ENCODE peak calls at places on chromosome 6, in ten cellular contexts. G, O, H, L, Z, X, J, Q, S and Y are unnamed samples.

GRCh38 chr6:133553652-133554051 is 312.5 kb downstream of the EYA4 start:
- DNase-seq in G (no peak), O (peak), X (no peak), Q (peak), H (peak), S (peak), J (peak), L (no peak), Z (peak), Y (peak)

GRCh38 chr6:105817370-105817769 is 268.8 kb upstream of the PRDM1 start:
- DNase-seq in O (no peak), Z (peak), J (no peak), H (no peak), S (no peak), G (no peak), X (no peak), L (no peak), Q (no peak), Y (no peak)

GRCh38 chr6:139256087-139256486 is 35.7 kb downstream of the TXLNB start:
- DNase-seq in Q (peak), O (no peak), H (no peak), G (no peak), L (no peak), Z (no peak), J (no peak), S (no peak), X (no peak), Y (no peak)

GRCh38 chr6:109186012-109186411 is 90.7 kb downstream of the CEP57L1 start:
- DNase-seq in O (no peak), H (no peak), J (no peak), S (no peak), Z (no peak), L (no peak), G (no peak), X (no peak), Q (no peak), Y (no peak)

GRCh38 chr6:13924146-13924948 is 405 bp upstream of the RNF182 start:
- DNase-seq in S (peak), H (peak), J (peak), G (peak), Z (peak), Q (peak), L (no peak), X (no peak), O (peak), Y (no peak)

GRCh38 chr6:7594579-7595125 is 4.7 kb downstream of the SNRNP48 start:
- DNase-seq in L (no peak), S (no peak), G (no peak), X (no peak), H (no peak), O (no peak), Z (no peak), J (no peak), Q (no peak), Y (no peak)

GRCh38 chr6:11714116-11714797 is 64.3 kb downstream of the ADTRP start:
- DNase-seq in J (no peak), O (no peak), G (no peak), Q (no peak), Z (peak), S (no peak), L (no peak), X (no peak), H (no peak), Y (no peak)

GRCh38 chr6:82711105-82711829 is 347.6 kb downstream of the TPBG start:
- DNase-seq in O (peak), G (no peak), H (no peak), Z (no peak), Q (no peak), S (peak), J (no peak), L (no peak), X (no peak), Y (no peak)

GRCh38 chr6:14713008-14713452 is 532.8 kb upstream of the JARID2 start:
- DNase-seq in X (peak), L (no peak), Z (no peak), J (peak), O (no peak), S (no peak), H (no peak), G (peak), Q (peak), Y (no peak)

GRCh38 chr6:104795363-104795762 is 64.4 kb downstream of the HACE1 start:
- DNase-seq in G (no peak), Q (no peak), J (no peak), Z (no peak), L (no peak), H (no peak), S (no peak), X (no peak), O (no peak), Y (no peak)

GRCh38 chr6:148144917-148145521 is 197.6 kb upstream of the SASH1 start:
- DNase-seq in X (peak), O (peak), L (peak), G (peak), Q (peak), S (peak), Z (peak), J (peak), H (peak), Y (peak)

GRCh38 chr6:68575765-68576439 is 59.2 kb upstream of the ADGRB3 start:
- DNase-seq in Z (no peak), J (no peak), L (no peak), S (peak), Q (no peak), G (no peak), X (no peak), H (peak), O (peak), Y (no peak)

GRCh38 chr6:41021832-41022231 is 17.2 kb downstream of the UNC5CL start:
- DNase-seq in O (peak), X (peak), G (peak), Q (peak), Z (no peak), S (no peak), L (no peak), H (peak), J (peak), Y (peak)

GRCh38 chr6:119479860-119480655 is 130.5 kb upstream of the MAN1A1 start:
- DNase-seq in J (no peak), Q (peak), O (peak), Z (no peak), X (no peak), S (no peak), L (no peak), H (no peak), G (no peak), Y (no peak)

GRCh38 chr6:134374486-134374885 is 56.6 kb upstream of the SGK1 start:
- DNase-seq in O (no peak), X (no peak), H (no peak), L (no peak), J (no peak), S (no peak), Q (peak), G (no peak), Z (no peak), Y (no peak)

GRCh38 chr6:158373209-158373608 is 60.9 kb downstream of the TULP4 start:
- DNase-seq in J (no peak), Z (no peak), Q (no peak), L (no peak), O (no peak), X (peak), S (no peak), H (no peak), G (no peak), Y (no peak)

GRCh38 chr6:111855775-111856174 is 17.5 kb downstream of the FYN start:
- DNase-seq in S (no peak), J (no peak), X (no peak), L (no peak), H (no peak), O (no peak), Z (no peak), G (no peak), Q (no peak), Y (no peak)

GRCh38 chr6:105608711-105609374 is 206.0 kb upstream of the PREP start:
- DNase-seq in L (no peak), S (no peak), X (no peak), Q (peak), Z (no peak), J (no peak), G (no peak), O (no peak), H (no peak), Y (no peak)

GRCh38 chr6:143078468-143079324 is 18.0 kb downstream of the AIG1 start:
- DNase-seq in Z (no peak), H (no peak), L (no peak), Q (no peak), G (no peak), S (no peak), J (no peak), O (no peak), X (no peak), Y (no peak)

GRCh38 chr6:44742201-44742600 is 354.7 kb downstream of the CDC5L start:
- DNase-seq in Z (no peak), L (no peak), S (no peak), H (no peak), G (no peak), Q (no peak), J (no peak), X (no peak), O (no peak), Y (no peak)

GRCh38 chr6:100376103-100376502 is 88.6 kb downstream of the SIM1 start:
- DNase-seq in L (no peak), H (no peak), X (no peak), G (no peak), Z (peak), S (no peak), O (no peak), Q (no peak), J (no peak), Y (no peak)

GRCh38 chr6:41743406-41744235 is 3.6 kb downstream of the PGC start:
- DNase-seq in L (no peak), S (no peak), Q (no peak), O (no peak), H (no peak), Z (no peak), G (no peak), J (no peak), X (no peak), Y (no peak)

GRCh38 chr6:139577991-139578604 is 203.7 kb upstream of the CITED2 start:
- DNase-seq in G (no peak), L (no peak), Q (peak), S (no peak), H (no peak), Z (no peak), O (peak), J (no peak), X (no peak), Y (no peak)

GRCh38 chr6:115712562-115712961 is 348.1 kb downstream of the FRK start:
- DNase-seq in L (no peak), X (no peak), O (no peak), Q (no peak), S (no peak), Z (no peak), H (no peak), G (no peak), J (no peak), Y (no peak)

GRCh38 chr6:154614101-154614500 is 103.6 kb upstream of the CNKSR3 start:
- DNase-seq in G (no peak), H (no peak), X (no peak), J (no peak), O (no peak), S (no peak), Q (peak), Z (no peak), L (no peak), Y (no peak)

DNA sequence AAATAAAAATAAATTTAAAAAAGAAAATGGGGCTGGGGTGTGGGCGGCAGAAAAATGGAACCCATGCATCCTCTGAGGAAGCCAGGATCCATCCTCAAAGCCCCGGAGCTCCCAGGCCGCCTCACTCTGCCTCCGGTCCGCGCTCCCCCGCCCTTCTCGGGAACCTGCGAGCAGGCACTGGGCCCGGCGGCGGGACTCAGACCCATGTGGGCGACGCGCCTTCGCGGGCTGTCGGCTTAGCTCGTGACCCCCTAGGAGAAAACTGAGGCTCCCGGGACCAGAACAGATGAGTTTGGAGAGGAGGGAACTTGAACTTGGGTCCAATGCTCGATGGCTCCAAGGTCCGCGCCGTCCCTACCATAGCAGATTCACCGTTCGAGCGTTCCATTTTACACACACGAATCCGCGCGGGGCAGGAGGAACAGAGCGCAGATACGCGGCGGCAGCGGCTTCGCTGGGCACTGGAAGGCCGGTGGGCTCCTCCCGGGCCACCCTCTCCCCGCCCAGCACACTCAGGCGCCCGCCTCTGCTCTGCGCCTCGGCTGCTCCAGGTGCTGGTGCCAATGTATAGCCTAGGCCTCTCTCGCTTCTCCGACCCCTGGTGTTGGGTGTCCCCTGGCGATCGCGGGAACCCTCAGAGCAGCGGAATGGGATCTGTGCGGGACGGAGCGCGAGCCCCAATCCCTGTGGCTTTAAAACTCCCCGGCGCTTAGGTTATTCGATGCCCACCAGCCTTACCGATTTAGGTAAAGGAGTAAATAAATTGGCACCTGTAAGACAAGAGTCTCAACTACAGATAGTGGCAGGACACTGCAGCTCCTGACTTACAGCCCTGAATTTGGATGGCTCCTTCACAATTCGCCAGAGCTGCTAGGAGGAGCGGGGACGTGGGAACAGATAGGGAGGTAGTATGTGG is 39.2 kb downstream of the DPPA5 start:
- DNase-seq in Q (no peak), S (peak), L (no peak), J (no peak), X (no peak), O (no peak), G (no peak), H (peak), Z (no peak), Y (no peak)
- TF ChIP-seq CTCF in Q (no peak), S (no peak), L (no peak), J (no peak), X (no peak), O (no peak), G (no peak), H (no peak), Z (no peak), Y (no peak)

GRCh38 chr6:75563032-75563431 is 38.6 kb upstream of the SENP6 start:
- DNase-seq in X (no peak), S (no peak), J (no peak), O (peak), Z (peak), L (no peak), H (peak), Q (peak), G (no peak), Y (peak)
- TF ChIP-seq CTCF in X (no peak), S (no peak), J (no peak), O (peak), Z (peak), L (no peak), H (peak), Q (peak), G (peak), Y (peak)

GRCh38 chr6:47079638-47080037 is 37.5 kb upstream of the ADGRF1 start:
- DNase-seq in O (peak), S (no peak), Z (no peak), G (no peak), H (peak), Q (peak), L (no peak), X (no peak), J (no peak), Y (no peak)
- TF ChIP-seq CTCF in O (peak), S (no peak), Z (no peak), G (no peak), H (no peak), Q (peak), L (no peak), X (no peak), J (no peak), Y (no peak)

DNA sequence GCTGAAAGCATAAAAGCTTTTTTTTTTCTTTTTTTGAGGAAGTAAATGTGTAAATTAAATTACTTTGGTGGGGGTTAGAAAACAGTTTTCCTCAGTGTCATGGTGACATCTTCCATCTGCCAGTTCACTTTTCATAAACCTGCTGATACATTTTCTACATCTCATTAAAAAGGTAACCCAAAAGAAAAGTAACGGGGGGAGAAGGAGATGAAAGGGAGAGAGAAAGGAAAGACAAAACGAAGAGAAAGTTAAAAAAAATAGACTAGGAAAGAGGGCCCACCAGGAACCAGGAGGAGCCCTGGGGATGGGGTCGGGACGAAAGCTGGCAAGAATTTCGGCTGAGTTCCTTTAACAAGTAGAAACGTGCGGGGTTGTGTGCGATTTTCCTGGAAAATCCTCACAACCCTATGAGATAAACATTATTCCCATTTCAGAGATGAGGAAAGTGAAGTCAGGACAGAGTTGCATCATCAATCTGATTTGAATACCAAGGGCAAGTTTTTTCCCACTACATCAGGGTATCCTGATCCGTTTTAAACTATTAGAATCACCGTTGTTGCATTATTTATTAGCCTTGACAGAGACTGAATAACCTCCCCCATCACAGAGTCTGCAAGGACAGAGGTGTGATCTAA is 53.4 kb upstream of the TPD52L1 start:
- DNase-seq in Q (no peak), O (no peak), L (no peak), S (no peak), G (no peak), Z (no peak), J (no peak), H (no peak), X (no peak), Y (no peak)
- TF ChIP-seq CTCF in Q (no peak), O (no peak), L (no peak), S (no peak), G (no peak), Z (no peak), J (no peak), H (no peak), X (no peak), Y (no peak)

GRCh38 chr6:165755583-165755982 is 92.5 kb upstream of the PDE10A start:
- DNase-seq in S (no peak), J (no peak), X (no peak), Q (no peak), L (no peak), H (no peak), G (no peak), O (no peak), Z (no peak), Y (no peak)
- TF ChIP-seq CTCF in S (no peak), J (no peak), X (no peak), Q (peak), L (no peak), H (no peak), G (no peak), O (no peak), Z (no peak), Y (no peak)

GRCh38 chr6:157271911-157272310 is 51.4 kb downstream of the TMEM242 start:
- DNase-seq in O (no peak), H (no peak), X (no peak), J (no peak), S (no peak), Q (no peak), L (no peak), G (no peak), Z (no peak), Y (no peak)

GRCh38 chr6:157274116-157274470 is 49.2 kb downstream of the TMEM242 start:
- DNase-seq in Q (no peak), G (no peak), X (no peak), H (no peak), L (no peak), Z (peak), J (no peak), O (no peak), S (no peak), Y (no peak)

GRCh38 chr6:157273756-157274088 is 49.6 kb downstream of the TMEM242 start:
- DNase-seq in O (peak), G (peak), L (peak), S (peak), Z (peak), X (no peak), J (peak), H (peak), Q (no peak), Y (peak)

GRCh38 chr6:157272372-157272771 is 50.9 kb downstream of the TMEM242 start:
- DNase-seq in L (no peak), Q (no peak), Z (no peak), X (no peak), J (no peak), O (no peak), S (no peak), G (no peak), H (no peak), Y (no peak)

GRCh38 chr6:157272866-157273755 is 50.2 kb downstream of the TMEM242 start:
- DNase-seq in O (peak), Z (peak), L (no peak), H (peak), G (no peak), S (no peak), Q (no peak), X (no peak), J (no peak), Y (no peak)
- TF ChIP-seq CTCF in O (no peak), Z (no peak), L (no peak), H (no peak), G (no peak), S (no peak), Q (no peak), X (no peak), J (no peak), Y (no peak)

GRCh38 chr6:16229710-16230109 is 8.7 kb upstream of the GMPR start:
- DNase-seq in G (no peak), J (peak), H (no peak), Z (no peak), S (no peak), O (no peak), X (no peak), L (no peak), Q (no peak), Y (no peak)

GRCh38 chr6:16227605-16228004 is 10.8 kb upstream of the GMPR start:
- DNase-seq in Q (no peak), L (no peak), Z (no peak), S (no peak), H (no peak), X (no peak), O (no peak), J (no peak), G (no peak), Y (no peak)

GRCh38 chr6:16227048-16227562 is 11.3 kb upstream of the GMPR start:
- DNase-seq in Z (no peak), S (no peak), L (no peak), Q (no peak), G (no peak), O (no peak), J (no peak), H (no peak), X (no peak), Y (no peak)

GRCh38 chr6:16228043-16228442 is 10.3 kb upstream of the GMPR start:
- DNase-seq in J (no peak), S (no peak), Q (no peak), G (no peak), H (no peak), L (no peak), Z (no peak), X (no peak), O (no peak), Y (no peak)

GRCh38 chr6:16228709-16229665 is 9.4 kb upstream of the GMPR start:
- DNase-seq in J (no peak), S (no peak), Q (no peak), G (no peak), H (no peak), X (no peak), Z (no peak), L (no peak), O (no peak), Y (no peak)
- TF ChIP-seq CTCF in J (no peak), S (no peak), Q (no peak), G (peak), H (no peak), X (no peak), Z (peak), L (no peak), O (no peak), Y (no peak)